ENCODE peak calls at places on chromosomes 3 and 15, in five cellular contexts. One of them, this sample, is unnamed.

GRCh38 chr3:100268156-100268555 is 7.4 kb downstream of the TBC1D23 start:
- DNase-seq in small intestine: no peak
- DNase-seq in mammary epithelial cell: no peak
- DNase-seq in stomach: no peak
- DNase-seq in gastrocnemius medialis: no peak
- DNase-seq in this sample: no peak

GRCh38 chr15:37031198-37031597 is 69.2 kb downstream of the MEIS2 start:
- DNase-seq in small intestine: peak; percentile 38
- DNase-seq in mammary epithelial cell: peak; percentile 65
- DNase-seq in stomach: no peak
- DNase-seq in gastrocnemius medialis: no peak
- DNase-seq in this sample: no peak

GRCh38 chr15:67801926-67802914 is 23.1 kb upstream of the SKOR1 start:
- DNase-seq in small intestine: no peak
- DNase-seq in mammary epithelial cell: no peak
- DNase-seq in stomach: no peak
- DNase-seq in gastrocnemius medialis: no peak
- DNase-seq in this sample: no peak

GRCh38 chr15:101514318-101514717 is 24.8 kb upstream of the PCSK6 start:
- DNase-seq in small intestine: no peak
- DNase-seq in mammary epithelial cell: no peak
- DNase-seq in stomach: no peak
- DNase-seq in gastrocnemius medialis: no peak
- DNase-seq in this sample: no peak

GRCh38 chr3:11624161-11624560 is 19.6 kb downstream of the VGLL4 start:
- DNase-seq in small intestine: no peak
- DNase-seq in mammary epithelial cell: peak; percentile 49
- DNase-seq in stomach: no peak
- DNase-seq in gastrocnemius medialis: no peak
- DNase-seq in this sample: no peak

GRCh38 chr15:56242576-56243116 is 1.0 kb downstream of the RFX7 start:
- DNase-seq in small intestine: peak; percentile 14
- DNase-seq in mammary epithelial cell: peak; percentile 22
- DNase-seq in stomach: no peak
- DNase-seq in gastrocnemius medialis: no peak
- DNase-seq in this sample: no peak

GRCh38 chr3:193816656-193817311 is 223.8 kb downstream of the OPA1 start:
- DNase-seq in small intestine: peak; percentile 95
- DNase-seq in mammary epithelial cell: no peak
- DNase-seq in stomach: peak; percentile 73
- DNase-seq in gastrocnemius medialis: peak; percentile 77
- DNase-seq in this sample: peak; percentile 85

GRCh38 chr15:60077581-60078359 is 73.7 kb downstream of the FOXB1 start:
- DNase-seq in small intestine: no peak
- DNase-seq in mammary epithelial cell: no peak
- DNase-seq in stomach: no peak
- DNase-seq in gastrocnemius medialis: no peak
- DNase-seq in this sample: no peak

GRCh38 chr15:47983533-47983932 is 137.3 kb upstream of the SLC24A5 start:
- DNase-seq in small intestine: no peak
- DNase-seq in mammary epithelial cell: no peak
- DNase-seq in stomach: no peak
- DNase-seq in gastrocnemius medialis: no peak
- DNase-seq in this sample: no peak

GRCh38 chr3:72329354-72329753 is 518.9 kb downstream of the SHQ1 start:
- DNase-seq in small intestine: no peak
- DNase-seq in mammary epithelial cell: no peak
- DNase-seq in stomach: no peak
- DNase-seq in gastrocnemius medialis: no peak
- DNase-seq in this sample: no peak

GRCh38 chr3:73773228-73773627 is 148.5 kb upstream of the PDZRN3 start:
- DNase-seq in small intestine: no peak
- DNase-seq in mammary epithelial cell: no peak
- DNase-seq in stomach: no peak
- DNase-seq in gastrocnemius medialis: no peak
- DNase-seq in this sample: no peak

GRCh38 chr15:85763157-85763556 is 31.6 kb downstream of the KLHL25 start:
- DNase-seq in small intestine: no peak
- DNase-seq in mammary epithelial cell: peak; percentile 51
- DNase-seq in stomach: no peak
- DNase-seq in gastrocnemius medialis: peak; percentile 89
- DNase-seq in this sample: no peak

DNA sequence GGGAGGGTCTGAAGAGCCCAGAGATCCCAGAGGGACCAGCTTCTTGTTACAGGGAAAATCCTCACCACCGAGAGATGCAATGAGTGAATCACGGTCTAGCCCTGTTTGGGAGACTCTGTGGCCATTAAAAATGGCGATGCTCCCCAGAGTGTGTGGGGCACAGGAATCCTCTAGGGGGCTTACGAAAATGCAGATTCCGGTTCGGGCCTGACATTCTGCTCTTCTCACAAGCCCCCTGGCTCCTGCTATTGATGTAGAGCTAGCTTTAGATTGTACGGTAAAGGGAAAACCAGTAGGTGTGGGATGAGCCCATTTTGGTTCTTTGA is 35.5 kb upstream of the EPHB3 start:
- DNase-seq in small intestine: no peak
- DNase-seq in mammary epithelial cell: no peak
- DNase-seq in stomach: no peak
- DNase-seq in gastrocnemius medialis: no peak
- DNase-seq in this sample: no peak
- H3K4me1 ChIP-seq in small intestine: peaks cover 3% of the 10 kb centered on the region
- H3K4me1 ChIP-seq in mammary epithelial cell: peaks cover 25% of the 10 kb centered on the region
- H3K4me1 ChIP-seq in stomach: peaks cover 24% of the 10 kb centered on the region
- H3K4me1 ChIP-seq in gastrocnemius medialis: peaks cover 6% of the 10 kb centered on the region
- H3K4me1 ChIP-seq in this sample: no peaks in the 10 kb centered on the region

DNA sequence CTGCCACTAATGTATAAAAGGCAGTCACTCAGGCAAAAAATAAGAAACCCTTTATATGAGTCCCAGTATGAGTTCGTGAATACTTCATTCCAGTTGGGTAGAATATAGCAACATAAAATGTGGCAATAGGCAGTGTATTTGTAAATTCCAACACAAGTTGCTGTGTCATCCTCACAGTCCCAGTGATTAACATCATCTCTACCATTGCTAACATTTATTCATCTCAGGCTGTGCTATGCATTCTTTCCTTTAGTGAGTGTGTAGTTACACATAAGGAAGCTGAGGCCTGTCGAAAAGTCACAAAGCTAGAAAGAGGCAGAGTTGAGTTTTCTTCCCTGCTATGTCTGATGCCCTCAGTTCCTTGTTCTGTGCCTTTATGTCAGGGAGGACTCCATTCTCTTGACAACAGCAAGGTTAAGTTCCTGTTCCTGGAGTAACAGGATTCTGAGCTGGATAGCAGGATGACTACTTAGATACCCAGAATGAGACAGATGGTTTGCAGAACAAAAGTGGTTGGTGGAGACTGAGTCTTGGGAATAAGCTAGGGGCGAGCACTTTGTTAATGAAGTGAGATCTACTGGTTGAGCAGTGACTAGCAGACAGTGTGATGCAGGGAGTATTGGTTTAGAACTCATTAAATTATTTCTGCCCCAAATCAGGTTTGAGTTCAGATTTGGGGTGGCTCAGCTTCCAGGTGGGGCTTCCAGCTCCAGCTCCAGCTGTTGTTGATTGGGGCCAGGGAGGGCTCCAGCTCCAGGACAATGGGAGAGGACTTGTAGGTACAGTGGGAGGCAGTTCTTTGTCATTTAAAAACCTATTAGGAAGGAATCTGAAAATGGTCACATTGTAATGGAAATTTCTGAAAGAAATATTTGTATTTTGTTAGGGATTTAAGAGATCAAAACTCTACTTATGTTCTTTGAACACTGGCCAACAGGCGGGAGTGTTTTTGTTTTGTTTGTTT is 96.7 kb downstream of the FNDC3B start:
- DNase-seq in small intestine: no peak
- DNase-seq in mammary epithelial cell: peak; percentile 61
- DNase-seq in stomach: no peak
- DNase-seq in gastrocnemius medialis: no peak
- DNase-seq in this sample: no peak
- H3K4me3 ChIP-seq in small intestine: no peak overlapping the region
- H3K4me3 ChIP-seq in mammary epithelial cell: no peak overlapping the region
- H3K4me3 ChIP-seq in stomach: no peak overlapping the region
- H3K4me3 ChIP-seq in gastrocnemius medialis: no peak overlapping the region
- H3K4me3 ChIP-seq in this sample: no peak overlapping the region

GRCh38 chr15:74869726-74870407 is 3.3 kb downstream of the SCAMP2 start:
- DNase-seq in small intestine: peak; percentile 89
- DNase-seq in mammary epithelial cell: no peak
- DNase-seq in stomach: peak; percentile 62
- DNase-seq in gastrocnemius medialis: peak; percentile 64
- DNase-seq in this sample: peak; percentile 71

GRCh38 chr15:74873036-74873755 is at the start of gene SCAMP2:
- DNase-seq in small intestine: peak; percentile 98
- DNase-seq in mammary epithelial cell: peak; percentile 93
- DNase-seq in stomach: peak; percentile 94
- DNase-seq in gastrocnemius medialis: peak; percentile 94
- DNase-seq in this sample: peak; percentile 95

GRCh38 chr15:74869372-74869725 is 3.8 kb downstream of the SCAMP2 start:
- DNase-seq in small intestine: no peak
- DNase-seq in mammary epithelial cell: no peak
- DNase-seq in stomach: no peak
- DNase-seq in gastrocnemius medialis: no peak
- DNase-seq in this sample: no peak

GRCh38 chr15:74872702-74873035 is 496 bp downstream of the SCAMP2 start:
- DNase-seq in small intestine: no peak
- DNase-seq in mammary epithelial cell: no peak
- DNase-seq in stomach: no peak
- DNase-seq in gastrocnemius medialis: no peak
- DNase-seq in this sample: no peak

GRCh38 chr15:74870496-74871213 is 2.5 kb downstream of the SCAMP2 start:
- DNase-seq in small intestine: peak; percentile 44
- DNase-seq in mammary epithelial cell: peak; percentile 58
- DNase-seq in stomach: no peak
- DNase-seq in gastrocnemius medialis: no peak
- DNase-seq in this sample: no peak
- H3K4me1 ChIP-seq in small intestine: peaks cover 17% of the 10 kb centered on the region
- H3K4me1 ChIP-seq in mammary epithelial cell: peaks cover 54% of the 10 kb centered on the region
- H3K4me1 ChIP-seq in stomach: peaks cover 77% of the 10 kb centered on the region
- H3K4me1 ChIP-seq in gastrocnemius medialis: peaks cover 64% of the 10 kb centered on the region
- H3K4me1 ChIP-seq in this sample: peaks cover 28% of the 10 kb centered on the region

GRCh38 chr3:81395739-81396138 is 365.7 kb downstream of the GBE1 start:
- DNase-seq in small intestine: no peak
- DNase-seq in mammary epithelial cell: no peak
- DNase-seq in stomach: no peak
- DNase-seq in gastrocnemius medialis: no peak
- DNase-seq in this sample: no peak
- H3K4me3 ChIP-seq in small intestine: no peak overlapping the region
- H3K4me3 ChIP-seq in mammary epithelial cell: no peak overlapping the region
- H3K4me3 ChIP-seq in stomach: no peak overlapping the region
- H3K4me3 ChIP-seq in gastrocnemius medialis: no peak overlapping the region
- H3K4me3 ChIP-seq in this sample: no peak overlapping the region

This sample was measured in Peyer's patch.